ENCODE peak calls at places on chromosome 14, in seven cellular contexts. X, N, Q, Z, S, I and E are unnamed samples.

GRCh38 chr14:45246151-45246550 is 6.9 kb downstream of the MIS18BP1 start:
- DNase-seq in X (no peak), N (no peak), Q (no peak), Z (no peak), S (no peak), I (no peak), E (no peak)

GRCh38 chr14:36975834-36976233 is 196.6 kb downstream of the SLC25A21 start:
- DNase-seq in X (no peak), N (no peak), Q (no peak), Z (no peak), S (peak; percentile 56), I (no peak), E (no peak)

GRCh38 chr14:70166530-70167203 is 22.1 kb downstream of the SLC8A3 start:
- DNase-seq in X (no peak), N (no peak), Q (no peak), Z (no peak), S (no peak), I (no peak), E (no peak)

GRCh38 chr14:67636361-67636919 is 16.7 kb downstream of the ARG2 start:
- DNase-seq in X (no peak), N (no peak), Q (no peak), Z (no peak), S (no peak), I (no peak), E (no peak)

GRCh38 chr14:94850332-94851211 is 80.7 kb upstream of the GSC start:
- DNase-seq in X (no peak), N (no peak), Q (no peak), Z (no peak), S (no peak), I (no peak), E (no peak)

GRCh38 chr14:77124345-77125274 is 17.0 kb downstream of the ZDHHC22 start:
- DNase-seq in X (no peak), N (peak; percentile 36), Q (peak; percentile 84), Z (peak; percentile 68), S (peak; percentile 38), I (no peak), E (peak; percentile 36)

GRCh38 chr14:90518941-90519256 is 122.1 kb downstream of the CALM1 start:
- DNase-seq in X (peak; percentile 37), N (peak; percentile 48), Q (peak; percentile 58), Z (peak; percentile 48), S (peak; percentile 52), I (no peak), E (no peak)

GRCh38 chr14:41605550-41606248 is 977 bp upstream of the LRFN5 start:
- DNase-seq in X (no peak), N (no peak), Q (peak; percentile 38), Z (no peak), S (no peak), I (no peak), E (no peak)

GRCh38 chr14:89228921-89229639 is 188.0 kb downstream of the FOXN3 start:
- DNase-seq in X (no peak), N (no peak), Q (peak; percentile 59), Z (no peak), S (no peak), I (no peak), E (no peak)

GRCh38 chr14:105882626-105883025 is 356.2 kb downstream of the TMEM121 start:
- DNase-seq in X (no peak), N (peak; percentile 4), Q (peak; percentile 33), Z (no peak), S (no peak), I (no peak), E (no peak)

GRCh38 chr14:98099527-98099926 is 1172.5 kb downstream of the BCL11B start:
- DNase-seq in X (no peak), N (no peak), Q (no peak), Z (no peak), S (no peak), I (peak; percentile 64), E (no peak)

GRCh38 chr14:99081156-99081765 is 190.7 kb downstream of the BCL11B start:
- DNase-seq in X (no peak), N (no peak), Q (no peak), Z (no peak), S (no peak), I (no peak), E (no peak)

DNA sequence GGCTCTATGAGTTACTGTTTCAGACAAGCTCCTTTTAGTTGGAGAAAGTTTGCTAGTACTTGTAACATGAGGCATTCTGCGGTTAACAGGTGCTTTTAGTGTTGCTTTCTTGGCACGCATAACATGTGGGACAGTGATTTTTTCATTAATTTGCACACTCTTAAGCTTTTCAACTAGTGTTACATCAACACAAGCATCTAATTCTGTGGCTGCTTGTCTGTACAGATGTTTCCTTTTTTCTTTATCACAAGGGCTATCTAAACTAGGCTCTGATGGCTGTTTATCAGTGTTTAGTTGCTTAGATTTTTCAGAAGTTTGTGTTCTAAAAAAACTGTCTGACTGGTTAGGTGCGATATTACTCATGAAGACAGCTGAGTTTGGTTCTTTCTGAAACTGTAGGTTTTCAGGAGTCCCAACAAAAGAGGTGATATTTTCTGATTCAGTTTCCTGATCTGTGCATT is 120.1 kb downstream of the RALGAPA1 start:
- DNase-seq in X (no peak), N (no peak), Q (no peak), Z (peak; percentile 72), S (no peak), I (no peak), E (no peak)
- H3K27ac ChIP-seq in X (no peak overlapping the region), N (no peak overlapping the region), Q (no peak overlapping the region), Z (no peak overlapping the region), S (no peak overlapping the region), I (no peak overlapping the region), E (no peak overlapping the region)

GRCh38 chr14:103057028-103057371 is 349 bp downstream of the CDC42BPB start:
- DNase-seq in X (no peak), N (no peak), Q (peak; percentile 82), Z (peak; percentile 54), S (no peak), I (no peak), E (no peak)

GRCh38 chr14:103058209-103059055 is 1.1 kb upstream of the CDC42BPB start:
- DNase-seq in X (no peak), N (no peak), Q (peak; percentile 66), Z (no peak), S (peak; percentile 13), I (no peak), E (no peak)

GRCh38 chr14:103056322-103057027 is 874 bp downstream of the CDC42BPB start:
- DNase-seq in X (no peak), N (peak; percentile 88), Q (peak; percentile 94), Z (no peak), S (peak; percentile 71), I (no peak), E (peak; percentile 57)

GRCh38 chr14:103055693-103056092 is 1.7 kb downstream of the CDC42BPB start:
- DNase-seq in X (no peak), N (no peak), Q (no peak), Z (no peak), S (no peak), I (no peak), E (no peak)

DNA sequence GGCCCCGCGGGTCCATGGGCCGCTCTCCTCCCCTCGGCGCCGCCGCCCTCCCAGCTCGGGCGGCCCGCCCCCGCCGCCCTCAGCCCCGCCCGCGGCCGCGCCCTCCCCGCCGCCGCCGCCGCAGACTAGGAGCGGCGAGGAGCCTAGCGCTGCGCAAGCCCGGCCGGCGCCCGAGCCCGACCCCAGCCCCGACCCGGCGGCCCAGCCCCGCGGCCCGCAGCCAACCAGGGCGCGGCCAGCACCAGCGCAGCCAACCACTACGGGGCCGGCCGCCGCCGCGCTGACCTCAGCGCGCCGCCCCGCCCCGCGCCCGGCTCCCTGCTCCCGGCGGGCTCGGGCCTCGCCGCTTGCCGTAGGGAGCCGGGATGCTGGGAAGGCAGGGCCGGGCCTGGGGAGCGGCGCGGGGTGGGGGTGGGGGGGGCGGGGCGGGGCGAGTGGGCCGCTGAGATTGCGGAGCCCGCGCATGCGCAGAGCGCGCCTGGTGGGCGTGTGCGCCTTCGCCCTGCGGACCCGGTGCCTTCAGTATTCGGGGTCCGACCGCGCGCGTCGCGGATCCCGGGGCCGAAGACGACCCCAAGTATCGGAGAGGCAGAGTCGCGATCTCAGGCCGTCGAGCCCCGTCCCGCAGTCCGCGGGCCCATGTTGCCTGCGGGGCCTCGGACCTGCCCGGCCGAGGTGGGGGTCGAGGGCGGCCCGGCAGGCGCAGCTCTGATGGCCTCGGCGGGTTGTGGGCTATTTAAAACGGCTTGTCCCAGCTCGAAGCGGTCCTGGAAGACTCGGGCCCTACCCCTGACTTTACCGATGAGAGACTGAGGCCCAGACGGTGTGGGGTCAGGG is at the start of gene CDC42BPB:
- DNase-seq in X (peak; percentile 74), N (peak; percentile 91), Q (peak; percentile 96), Z (peak; percentile 95), S (peak; percentile 95), I (peak; percentile 60), E (peak; percentile 93)
- H3K27ac ChIP-seq in X (peak within 1 kb of the TSS; percentile 97), N (peak within 1 kb of the TSS; percentile 99), Q (peak within 1 kb of the TSS; percentile 91), Z (peak within 1 kb of the TSS; percentile 86), S (peak within 1 kb of the TSS; percentile 47), I (no peak within 1 kb of the TSS), E (peak within 1 kb of the TSS; percentile 76)

GRCh38 chr14:103528512-103529382 is at the start of gene TRMT61A:
- DNase-seq in X (peak; percentile 62), N (peak; percentile 91), Q (peak; percentile 95), Z (peak; percentile 82), S (peak; percentile 85), I (no peak), E (peak; percentile 93)

GRCh38 chr14:103527408-103528157 is 1.4 kb upstream of the TRMT61A start:
- DNase-seq in X (no peak), N (no peak), Q (peak; percentile 59), Z (no peak), S (no peak), I (peak; percentile 42), E (no peak)

GRCh38 chr14:103526914-103527248 is 2.1 kb upstream of the TRMT61A start:
- DNase-seq in X (no peak), N (no peak), Q (no peak), Z (no peak), S (no peak), I (no peak), E (no peak)

GRCh38 chr14:103529383-103530365 is 678 bp downstream of the TRMT61A start:
- DNase-seq in X (no peak), N (no peak), Q (peak; percentile 67), Z (no peak), S (no peak), I (no peak), E (peak; percentile 72)

GRCh38 chr14:103528158-103528511 is 861 bp upstream of the TRMT61A start:
- DNase-seq in X (no peak), N (no peak), Q (peak; percentile 65), Z (no peak), S (no peak), I (no peak), E (peak; percentile 64)
- H3K27ac ChIP-seq in X (peak overlapping the region; percentile 55), N (peak overlapping the region; percentile 96), Q (peak overlapping the region; percentile 95), Z (no peak overlapping the region), S (no peak overlapping the region), I (no peak overlapping the region), E (peak overlapping the region; percentile 90)

GRCh38 chr14:60647081-60647836 is 2.0 kb downstream of the SIX1 start:
- DNase-seq in X (no peak), N (no peak), Q (no peak), Z (no peak), S (peak; percentile 83), I (no peak), E (no peak)

GRCh38 chr14:60647837-60648168 is 1.5 kb downstream of the SIX1 start:
- DNase-seq in X (no peak), N (no peak), Q (no peak), Z (no peak), S (no peak), I (no peak), E (no peak)

GRCh38 chr14:60648169-60648933 is 926 bp downstream of the SIX1 start:
- DNase-seq in X (no peak), N (no peak), Q (peak; percentile 55), Z (no peak), S (peak; percentile 51), I (no peak), E (no peak)

GRCh38 chr14:60645191-60645590 is 4.1 kb downstream of the SIX1 start:
- DNase-seq in X (no peak), N (no peak), Q (no peak), Z (no peak), S (no peak), I (no peak), E (no peak)

GRCh38 chr14:60646202-60646886 is 2.9 kb downstream of the SIX1 start:
- DNase-seq in X (no peak), N (no peak), Q (no peak), Z (no peak), S (peak; percentile 45), I (no peak), E (no peak)
- H3K27ac ChIP-seq in X (no peak overlapping the region), N (no peak overlapping the region), Q (no peak overlapping the region), Z (no peak overlapping the region), S (peak overlapping the region; percentile 47), I (no peak overlapping the region), E (no peak overlapping the region)